ENCODE peak calls at places on chromosomes 4 and X, in four cellular contexts. I is H1, G is GM12878, L is K562. J is an unnamed sample.

GRCh38 chrX:56000169-56000568 is 232.0 kb upstream of the KLF8 start:
- DNase-seq in L (no peak), I (no peak), G (no peak), J (no peak)

GRCh38 chr4:130288576-130288975 is 1192.6 kb downstream of the C4orf33 start:
- DNase-seq in G (no peak), L (no peak), I (no peak), J (no peak)

GRCh38 chr4:87555751-87556619 is 26.8 kb upstream of the SPARCL1 start:
- DNase-seq in I (no peak), L (no peak), G (no peak), J (no peak)

GRCh38 chr4:3204021-3204431 is 44.9 kb upstream of the MSANTD1 start:
- DNase-seq in G (no peak), I (no peak), L (no peak), J (no peak)

GRCh38 chr4:66653937-66654336 is 891.4 kb downstream of the CENPC start:
- DNase-seq in G (no peak), I (no peak), L (no peak), J (no peak)

GRCh38 chrX:19569121-19569805 is 54.0 kb upstream of the MAP3K15 start:
- DNase-seq in L (no peak), I (no peak), G (no peak), J (no peak)

GRCh38 chr4:55098805-55099204 is 26.6 kb downstream of the KDR start:
- DNase-seq in L (no peak), I (no peak), G (no peak), J (no peak)

GRCh38 chrX:150587585-150588503 is 19.4 kb downstream of the MTM1 start:
- DNase-seq in G (no peak), I (no peak), L (peak; percentile 26), J (no peak)

GRCh38 chr4:138910914-138911336 is 104.7 kb upstream of the NOCT start:
- DNase-seq in G (no peak), I (peak; percentile 5), L (peak; percentile 48), J (peak; percentile 69)

GRCh38 chr4:153451931-153452660 is 14.1 kb upstream of the TMEM131L start:
- DNase-seq in I (peak; percentile 46), G (no peak), L (no peak), J (peak; percentile 82)

GRCh38 chr4:29278580-29278979 is 1441.6 kb upstream of the PCDH7 start:
- DNase-seq in G (no peak), I (no peak), L (no peak), J (no peak)

GRCh38 chrX:82589410-82589809 is 918.7 kb upstream of the POU3F4 start:
- DNase-seq in L (no peak), I (no peak), G (no peak), J (no peak)

GRCh38 chrX:72052415-72053090 is 79.2 kb downstream of the RTL5 start:
- DNase-seq in G (no peak), I (peak; percentile 25), L (no peak), J (peak; percentile 28)

GRCh38 chrX:78800114-78800513 is 52.6 kb downstream of the LPAR4 start:
- DNase-seq in L (no peak), I (no peak), G (no peak), J (no peak)

GRCh38 chrX:40962793-40963407 is 122.3 kb upstream of the USP9X start:
- DNase-seq in L (no peak), I (no peak), G (no peak), J (no peak)

GRCh38 chr4:78865451-78865850 is 73.8 kb downstream of the PAQR3 start:
- DNase-seq in G (no peak), I (no peak), L (no peak), J (no peak)

GRCh38 chrX:107483976-107484726 is 34.7 kb downstream of the FRMPD3 start:
- DNase-seq in I (no peak), G (no peak), L (peak; percentile 42), J (peak; percentile 27)

GRCh38 chr4:31169851-31170250 is 449.7 kb downstream of the PCDH7 start:
- DNase-seq in L (no peak), G (no peak), I (no peak), J (no peak)

GRCh38 chr4:179989975-179990374 is 2253.2 kb upstream of the TENM3 start:
- DNase-seq in L (no peak), I (no peak), G (peak; percentile 85), J (no peak)

GRCh38 chr4:44354172-44354571 is 94.4 kb downstream of the KCTD8 start:
- DNase-seq in I (no peak), L (no peak), G (no peak), J (no peak)

GRCh38 chrX:97633798-97634197 is 750.1 kb downstream of the RPA4 start:
- DNase-seq in G (no peak), I (no peak), L (no peak), J (no peak)

GRCh38 chrX:71493111-71493613 is 39.7 kb upstream of the OGT start:
- DNase-seq in L (no peak), G (no peak), I (no peak), J (no peak)

GRCh38 chr4:7330031-7330596 is 104.6 kb downstream of the PSAPL1 start:
- DNase-seq in G (no peak), L (no peak), I (no peak), J (peak; percentile 38)

GRCh38 chr4:22129454-22130075 is 181.0 kb upstream of the KCNIP4 start:
- DNase-seq in I (peak; percentile 53), L (peak; percentile 9), G (no peak), J (peak; percentile 84)

GRCh38 chr4:9977518-9978031 is 43.7 kb downstream of the SLC2A9 start:
- DNase-seq in I (no peak), G (no peak), L (no peak), J (no peak)

GRCh38 chr4:177190995-177191568 is 118.6 kb upstream of the NEIL3 start:
- DNase-seq in I (no peak), L (no peak), G (no peak), J (peak; percentile 3)

GRCh38 chr4:1748465-1748995 is 27.2 kb downstream of the TACC3 start:
- DNase-seq in I (peak; percentile 57), L (peak; percentile 93), G (no peak), J (peak; percentile 88)

GRCh38 chr4:10205223-10205622 is 88.6 kb upstream of the WDR1 start:
- DNase-seq in G (no peak), L (no peak), I (no peak), J (no peak)

GRCh38 chr4:169791064-169791463 is 33.3 kb upstream of the HPF1 start:
- DNase-seq in G (no peak), I (no peak), L (no peak), J (no peak)

GRCh38 chr4:6123116-6123515 is 77.2 kb downstream of the JAKMIP1 start:
- DNase-seq in L (no peak), I (no peak), G (no peak), J (no peak)

GRCh38 chr4:184177271-184177670 is 40.4 kb downstream of the ENPP6 start:
- DNase-seq in G (no peak), L (no peak), I (no peak), J (peak; percentile 21)
- TF ChIP-seq EZH2 in G (no peak), L (no peak), I (no peak), J (no peak)

DNA sequence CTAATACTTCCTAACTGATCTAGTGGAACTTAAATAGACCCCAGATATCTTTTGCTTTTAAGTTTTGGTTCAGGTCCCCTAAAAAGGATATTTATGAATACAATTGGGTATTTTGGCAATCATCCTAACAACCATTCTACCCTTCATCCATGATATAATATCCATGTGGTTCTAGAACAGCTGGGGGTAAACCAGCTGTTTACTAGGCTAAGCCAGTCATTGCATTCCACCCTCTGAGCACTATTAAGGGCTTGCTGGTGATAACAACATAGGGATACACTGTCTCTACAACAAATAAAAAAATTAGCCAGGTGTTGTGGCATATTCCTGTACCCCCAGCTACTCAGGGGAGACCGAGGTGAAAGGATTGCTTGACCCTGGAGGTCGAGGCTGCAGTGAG is 54.8 kb upstream of the MAPK10 start:
- DNase-seq in I (no peak), L (no peak), G (no peak), J (no peak)
- TF ChIP-seq CREB1 in I (no peak), L (no peak), G (no peak), J (no peak)

DNA sequence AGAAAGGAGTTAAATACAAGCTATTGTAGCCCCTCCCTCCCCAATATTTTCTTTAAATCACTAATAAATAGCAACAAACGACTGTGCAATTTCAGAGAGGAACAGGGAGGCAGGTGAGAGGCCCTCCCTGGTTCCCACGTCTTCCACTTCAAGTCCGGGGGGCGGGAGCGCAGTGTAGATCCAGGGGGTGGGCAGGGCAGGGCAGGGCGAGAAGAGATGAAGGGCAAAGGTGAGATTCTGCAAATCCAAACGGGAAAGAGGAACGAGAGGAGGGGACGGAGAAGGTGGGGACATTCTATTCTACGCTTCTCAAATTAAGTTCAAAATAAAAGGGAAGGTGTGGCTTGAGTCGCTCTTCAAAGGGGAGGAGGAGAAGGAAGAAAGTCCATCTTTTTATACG is 6.8 kb downstream of the NKX6-1 start:
- DNase-seq in G (no peak), I (no peak), L (no peak), J (peak; percentile 57)
- TF ChIP-seq EZH2 in G (no peak), I (no peak), L (no peak), J (no peak)

GRCh38 chrX:67546496-67547423 is 2.9 kb downstream of the AR start:
- DNase-seq in I (no peak), L (no peak), G (no peak), J (peak; percentile 45)

GRCh38 chrX:67543818-67544217 is at the start of gene AR:
- DNase-seq in I (peak; percentile 43), G (no peak), L (no peak), J (peak; percentile 76)

GRCh38 chrX:67544871-67545771 is 1.3 kb downstream of the AR start:
- DNase-seq in G (no peak), L (no peak), I (no peak), J (peak; percentile 30)

GRCh38 chrX:67544281-67544680 is 460 bp downstream of the AR start:
- DNase-seq in L (no peak), G (no peak), I (no peak), J (peak; percentile 31)

DNA sequence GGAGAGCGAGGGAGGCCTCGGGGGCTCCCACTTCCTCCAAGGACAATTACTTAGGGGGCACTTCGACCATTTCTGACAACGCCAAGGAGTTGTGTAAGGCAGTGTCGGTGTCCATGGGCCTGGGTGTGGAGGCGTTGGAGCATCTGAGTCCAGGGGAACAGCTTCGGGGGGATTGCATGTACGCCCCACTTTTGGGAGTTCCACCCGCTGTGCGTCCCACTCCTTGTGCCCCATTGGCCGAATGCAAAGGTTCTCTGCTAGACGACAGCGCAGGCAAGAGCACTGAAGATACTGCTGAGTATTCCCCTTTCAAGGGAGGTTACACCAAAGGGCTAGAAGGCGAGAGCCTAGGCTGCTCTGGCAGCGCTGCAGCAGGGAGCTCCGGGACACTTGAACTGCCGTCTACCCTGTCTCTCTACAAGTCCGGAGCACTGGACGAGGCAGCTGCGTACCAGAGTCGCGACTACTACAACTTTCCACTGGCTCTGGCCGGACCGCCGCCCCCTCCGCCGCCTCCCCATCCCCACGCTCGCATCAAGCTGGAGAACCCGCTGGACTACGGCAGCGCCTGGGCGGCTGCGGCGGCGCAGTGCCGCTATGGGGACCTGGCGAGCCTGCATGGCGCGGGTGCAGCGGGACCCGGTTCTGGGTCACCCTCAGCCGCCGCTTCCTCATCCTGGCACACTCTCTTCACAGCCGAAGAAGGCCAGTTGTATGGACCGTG is 2.1 kb downstream of the AR start:
- DNase-seq in L (no peak), I (no peak), G (no peak), J (peak; percentile 26)
- TF ChIP-seq CREB1 in L (no peak), I (no peak), G (no peak), J (no peak)